ENCODE peak calls at places on chromosomes 6 and 20, in four cellular contexts. One of them, this sample, is unnamed.

GRCh38 chr6:2862712-2863174 is 21.1 kb upstream of the SERPINB1 start:
- DNase-seq in cardiac fibroblast: no peak
- DNase-seq in ovary: no peak
- DNase-seq in tibial nerve: no peak
- DNase-seq in this sample: no peak

GRCh38 chr6:142301421-142302391 is at the start of gene ADGRG6:
- DNase-seq in ovary: no peak
- DNase-seq in tibial nerve: no peak
- DNase-seq in cardiac fibroblast: peak
- DNase-seq in this sample: peak

GRCh38 chr6:37244430-37245310 is 12.9 kb upstream of the TBC1D22B start:
- DNase-seq in tibial nerve: peak
- DNase-seq in ovary: peak
- DNase-seq in cardiac fibroblast: peak
- DNase-seq in this sample: peak

GRCh38 chr6:28947831-28948270 is 24.1 kb upstream of the TRIM27 start:
- DNase-seq in ovary: no peak
- DNase-seq in tibial nerve: no peak
- DNase-seq in cardiac fibroblast: no peak
- DNase-seq in this sample: no peak

GRCh38 chr6:167998206-167998605 is 735 bp downstream of the KIF25 start:
- DNase-seq in tibial nerve: no peak
- DNase-seq in cardiac fibroblast: no peak
- DNase-seq in ovary: no peak
- DNase-seq in this sample: no peak

GRCh38 chr6:44681782-44682181 is 294.3 kb downstream of the CDC5L start:
- DNase-seq in ovary: no peak
- DNase-seq in tibial nerve: no peak
- DNase-seq in cardiac fibroblast: peak
- DNase-seq in this sample: no peak

GRCh38 chr6:75268988-75269354 is 15.6 kb downstream of the TMEM30A start:
- DNase-seq in tibial nerve: no peak
- DNase-seq in ovary: no peak
- DNase-seq in cardiac fibroblast: no peak
- DNase-seq in this sample: no peak

GRCh38 chr20:7916648-7917047 is 23.6 kb downstream of the HAO1 start:
- DNase-seq in tibial nerve: no peak
- DNase-seq in ovary: no peak
- DNase-seq in cardiac fibroblast: no peak
- DNase-seq in this sample: no peak

GRCh38 chr6:24667378-24667803 is 514 bp downstream of the ACOT13 start:
- DNase-seq in cardiac fibroblast: peak
- DNase-seq in ovary: no peak
- DNase-seq in tibial nerve: no peak
- DNase-seq in this sample: no peak

GRCh38 chr6:3284436-3284876 is 25.7 kb downstream of the PSMG4 start:
- DNase-seq in tibial nerve: no peak
- DNase-seq in cardiac fibroblast: no peak
- DNase-seq in ovary: peak
- DNase-seq in this sample: no peak

GRCh38 chr6:53794073-53794719 is 609 bp upstream of the LRRC1 start:
- DNase-seq in cardiac fibroblast: peak
- DNase-seq in ovary: peak
- DNase-seq in tibial nerve: peak
- DNase-seq in this sample: peak

This sample was measured in DMS79.